ENCODE peak calls at places on chromosomes 7 and 10, in nine cellular contexts. J is breast epithelium, I is transverse colon, Q is Panc1, V is stomach, P is HCT116, L is H1, E is upper lobe of left lung, Z is endothelial cell of umbilical vein. D is an unnamed sample. For H3K4me1, the result is how much of the 10 kb centered on the place peaks cover.

GRCh38 chr10:115710136-115710535 is 562.9 kb downstream of the GFRA1 start:
- DNase-seq in Z (no peak), P (no peak), Q (no peak), E (no peak), I (no peak), L (no peak), V (no peak), J (no peak), D (no peak)

GRCh38 chr7:37728747-37729146 is 45.2 kb downstream of the GPR141 start:
- DNase-seq in Q (no peak), E (no peak), L (no peak), J (no peak), I (no peak), Z (no peak), P (no peak), V (no peak), D (no peak)

GRCh38 chr7:26658080-26658697 is 206.2 kb downstream of the SKAP2 start:
- DNase-seq in V (no peak), Q (no peak), L (no peak), P (no peak), I (no peak), Z (no peak), J (no peak), E (no peak), D (no peak)

GRCh38 chr7:45670227-45670626 is 96.1 kb downstream of the ADCY1 start:
- DNase-seq in L (no peak), I (no peak), P (no peak), Q (no peak), J (no peak), V (peak), E (no peak), Z (no peak), D (peak)

GRCh38 chr7:140174217-140174616 is 2.6 kb downstream of the KDM7A start:
- DNase-seq in J (no peak), L (no peak), E (no peak), V (no peak), Q (no peak), Z (no peak), I (no peak), P (no peak), D (no peak)

GRCh38 chr7:21999896-22000295 is 54.2 kb upstream of the CDCA7L start:
- DNase-seq in I (no peak), E (no peak), Q (no peak), L (no peak), P (no peak), Z (no peak), V (no peak), J (no peak), D (no peak)

GRCh38 chr7:38323156-38323555 is 49.7 kb upstream of the TARP start:
- DNase-seq in P (no peak), Z (no peak), V (no peak), J (no peak), I (no peak), Q (no peak), E (no peak), L (no peak), D (no peak)

GRCh38 chr7:106012935-106013439 is 49.9 kb downstream of the CDHR3 start:
- DNase-seq in Z (no peak), E (no peak), J (no peak), Q (no peak), I (no peak), L (no peak), P (no peak), V (no peak), D (no peak)

GRCh38 chr7:103735377-103735776 is 254.1 kb downstream of the RELN start:
- DNase-seq in Z (peak), E (no peak), P (no peak), Q (no peak), J (no peak), V (no peak), L (no peak), I (no peak), D (no peak)

GRCh38 chr10:92640110-92640509 is 47.2 kb downstream of the KIF11 start:
- DNase-seq in L (no peak), E (no peak), P (peak), Z (peak), I (no peak), J (no peak), V (no peak), Q (peak), D (no peak)

GRCh38 chr7:42911482-42912447 is at the start of gene C7orf25:
- DNase-seq in Q (peak), Z (peak), I (peak), J (peak), V (peak), L (peak), P (peak), E (peak), D (peak)

GRCh38 chr10:46175311-46175710 is 111.5 kb upstream of the ANTXRL start:
- DNase-seq in Q (no peak), P (no peak), Z (no peak), L (no peak), J (no peak), I (no peak), V (no peak), E (no peak), D (no peak)

GRCh38 chr7:26681819-26682418 is 182.5 kb downstream of the SKAP2 start:
- DNase-seq in P (no peak), I (no peak), Q (no peak), J (no peak), L (no peak), E (no peak), Z (peak), V (no peak), D (no peak)

DNA sequence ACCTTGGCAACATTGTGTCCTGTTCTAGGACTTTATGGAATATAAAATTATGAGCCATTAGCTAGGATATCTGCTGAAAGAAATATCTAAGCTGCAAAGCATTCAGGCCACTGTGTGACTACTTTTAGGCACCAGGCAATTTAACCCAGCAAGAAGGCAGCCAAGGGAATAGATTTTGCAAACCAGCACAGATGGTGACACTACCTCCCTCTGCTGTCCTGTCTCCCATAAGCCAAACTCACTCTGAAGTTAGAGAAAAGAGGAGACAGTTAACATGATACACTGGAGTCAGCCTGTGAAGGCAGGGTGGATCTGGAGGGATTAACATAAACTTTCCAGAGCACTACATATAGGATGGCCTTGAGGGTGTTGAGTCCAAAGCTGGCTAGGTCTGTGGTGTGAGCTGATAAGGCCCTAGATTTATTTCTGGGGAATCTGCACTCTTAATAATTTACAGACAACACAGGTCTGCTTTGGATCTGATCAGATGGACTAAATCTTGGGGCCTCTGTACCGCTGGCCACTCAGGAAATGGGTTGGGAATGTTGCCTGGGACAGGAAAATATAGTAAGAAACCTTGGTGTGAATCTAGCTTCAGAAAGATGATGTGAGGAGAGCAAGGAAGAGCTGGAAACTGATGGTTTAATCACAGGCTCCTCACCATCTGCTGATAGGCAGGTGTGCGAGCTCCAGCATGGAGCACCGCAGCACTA is 230.0 kb upstream of the PRSS1 start:
- DNase-seq in L (no peak), I (no peak), P (no peak), Q (no peak), Z (no peak), E (no peak), V (no peak), J (no peak), D (no peak)
- TF ChIP-seq CTCF in L (no peak), I (no peak), P (peak), Q (no peak), Z (no peak), E (no peak), V (no peak), J (no peak), D (no peak)

GRCh38 chr10:28578454-28578853 is 45.5 kb downstream of the WAC start:
- DNase-seq in P (no peak), E (no peak), J (no peak), L (no peak), I (no peak), V (no peak), Q (no peak), Z (no peak), D (no peak)
- H3K4me1 ChIP-seq in P (under half), E (half or more), J (under half), L (under half), I (under half), V (half or more), Q (under half), Z (under half), D (under half)

DNA sequence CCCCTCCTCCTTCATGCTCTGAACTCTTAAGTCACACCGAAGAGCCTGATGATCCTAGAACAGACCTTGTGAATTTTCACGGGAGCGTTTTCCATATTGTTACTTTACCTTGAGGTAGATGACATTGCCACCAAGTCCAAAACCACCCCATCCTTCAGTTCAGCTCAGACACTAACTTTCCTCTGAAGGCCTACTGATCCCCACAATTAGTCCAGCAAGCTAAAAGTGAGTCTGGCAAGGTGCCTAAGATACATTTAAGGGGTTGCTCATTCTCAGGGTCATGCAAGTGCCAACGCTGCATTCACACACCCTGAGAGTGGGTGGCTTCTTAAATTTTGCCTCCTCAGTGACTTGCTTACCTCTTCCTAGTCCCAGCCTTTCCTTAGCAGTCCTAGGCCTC is 6.5 kb upstream of the NRF1 start:
- DNase-seq in E (no peak), V (no peak), L (no peak), P (no peak), Z (no peak), Q (no peak), J (no peak), I (no peak), D (no peak)
- TF ChIP-seq POLR2AphosphoS5 in E (no peak), V (no peak), L (no peak), P (no peak), Z (no peak), Q (no peak), J (no peak), I (no peak), D (no peak)

DNA sequence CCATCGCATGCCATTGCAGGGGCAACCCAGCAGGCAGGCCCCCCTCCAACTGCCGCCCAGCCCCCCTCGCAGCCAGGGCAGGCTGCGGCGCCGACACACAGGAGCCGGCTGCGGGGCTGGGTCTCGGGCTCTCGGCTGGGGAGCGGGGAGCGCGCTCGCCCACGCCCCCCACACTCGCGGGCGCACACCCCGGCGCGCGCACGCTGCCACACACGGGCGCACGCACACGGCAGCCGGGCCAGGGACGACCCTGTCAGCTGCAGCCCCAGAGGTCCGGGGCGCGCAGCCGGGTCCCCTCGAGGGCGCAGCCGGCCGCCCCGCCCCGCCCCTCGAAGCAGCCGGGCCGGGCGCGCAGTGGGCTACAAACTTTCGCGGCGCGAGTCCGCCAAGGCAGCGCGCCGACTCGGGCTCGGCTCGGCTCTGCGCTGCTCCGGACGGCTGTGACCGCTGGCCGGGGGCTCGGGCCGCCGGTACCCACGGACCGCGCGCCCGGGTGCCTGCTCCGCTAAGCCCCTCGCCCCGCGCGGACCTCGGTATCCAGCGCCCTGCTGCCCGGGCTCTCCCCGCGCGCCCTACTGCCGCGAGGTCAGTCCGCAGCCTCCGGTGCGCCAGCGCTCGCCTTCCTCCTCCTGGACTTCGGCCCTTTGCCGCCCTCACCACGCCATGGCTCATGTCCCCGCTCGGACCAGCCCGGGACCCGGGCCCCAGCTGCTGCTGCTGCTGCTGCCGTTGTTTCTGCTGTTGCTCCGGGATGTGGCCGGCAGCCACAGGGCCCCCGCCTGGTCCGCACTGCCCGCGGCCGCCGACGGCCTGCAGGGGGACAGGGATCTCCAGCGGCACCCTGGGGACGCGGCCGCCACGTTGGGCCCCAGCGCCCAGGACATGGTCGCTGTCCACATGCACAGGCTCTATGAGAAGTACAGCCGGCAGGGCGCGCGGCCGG is at the start of gene GDF10:
- DNase-seq in J (no peak), P (no peak), Z (no peak), V (no peak), E (no peak), L (no peak), I (no peak), Q (no peak), D (no peak)
- TF ChIP-seq CTCF in J (no peak), P (no peak), Z (no peak), V (no peak), E (no peak), L (peak), I (no peak), Q (no peak), D (no peak)

DNA sequence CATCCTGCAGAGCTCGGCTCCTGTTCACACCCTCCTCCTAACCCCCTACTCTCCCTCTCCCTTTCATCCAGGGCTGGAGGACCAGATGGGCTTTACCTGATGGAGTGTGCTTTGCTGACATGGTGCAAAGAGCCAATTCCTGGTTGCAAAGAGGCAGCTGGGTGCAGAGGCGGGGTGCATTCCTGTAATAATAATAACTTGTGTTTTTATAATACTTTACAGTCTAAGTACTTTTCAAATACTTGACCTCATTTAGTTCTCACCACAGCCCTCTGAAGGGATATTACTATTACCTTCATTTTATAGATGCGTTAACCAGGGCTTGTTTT is 70.3 kb downstream of the TCF7L2 start:
- DNase-seq in J (no peak), I (no peak), P (no peak), L (no peak), V (no peak), Z (no peak), E (peak), Q (no peak), D (no peak)
- H3K4me1 ChIP-seq in J (under half), I (under half), P (half or more), L (under half), V (half or more), Z (under half), E (under half), Q (half or more), D (under half)

DNA sequence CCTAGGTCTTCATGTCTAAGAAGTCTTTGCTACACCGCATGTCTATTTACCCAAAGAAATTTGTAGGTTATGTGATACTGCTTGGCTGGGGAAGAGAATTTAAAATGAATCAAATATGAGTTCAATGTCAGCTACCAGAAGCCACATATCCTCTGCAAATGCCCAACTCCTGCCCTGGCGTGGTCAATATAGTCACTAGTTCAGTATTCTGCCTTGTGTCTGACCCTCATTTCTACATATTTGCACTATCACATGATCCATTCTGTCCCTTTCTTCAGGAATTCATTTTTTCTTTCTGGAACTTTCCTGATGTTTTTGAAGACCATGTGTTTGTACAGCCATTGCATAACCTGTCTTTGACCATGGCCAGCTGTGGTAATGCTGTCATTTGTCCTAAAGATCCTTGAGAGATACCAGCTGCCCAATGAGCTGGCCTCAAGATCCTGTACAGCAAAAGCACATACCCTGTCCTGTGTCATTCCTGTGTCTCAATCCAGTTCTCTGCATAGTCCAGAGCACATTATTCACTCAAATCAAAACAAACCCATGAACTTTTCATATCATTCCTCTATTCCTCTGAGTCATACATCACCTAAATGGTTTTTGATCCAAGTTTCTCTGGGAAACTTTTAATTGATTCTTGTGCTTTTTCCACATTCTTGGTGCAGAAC is 524.5 kb downstream of the PARD3 start:
- DNase-seq in P (no peak), V (no peak), Q (no peak), I (peak), L (no peak), Z (peak), J (no peak), E (peak), D (no peak)
- TF ChIP-seq POLR2AphosphoS5 in P (no peak), V (peak), Q (no peak), I (peak), L (no peak), Z (no peak), J (no peak), E (peak), D (no peak)

GRCh38 chr10:99658622-99659030 is 683 bp upstream of the ENTPD7 start:
- DNase-seq in P (peak), Z (peak), L (no peak), I (peak), V (peak), Q (no peak), J (peak), E (peak), D (peak)

GRCh38 chr10:99659868-99660366 is 608 bp downstream of the ENTPD7 start:
- DNase-seq in J (no peak), Z (peak), E (no peak), L (no peak), V (no peak), I (peak), Q (no peak), P (no peak), D (no peak)

GRCh38 chr10:99660662-99661369 is 1.5 kb downstream of the ENTPD7 start:
- DNase-seq in Q (no peak), E (no peak), Z (no peak), I (no peak), V (no peak), P (no peak), L (no peak), J (no peak), D (no peak)

GRCh38 chr10:99661370-99661749 is 2.1 kb downstream of the ENTPD7 start:
- DNase-seq in P (no peak), L (no peak), Q (peak), J (no peak), V (no peak), I (no peak), E (no peak), Z (peak), D (no peak)

GRCh38 chr10:99659031-99659867 is at the start of gene ENTPD7:
- DNase-seq in Z (peak), P (peak), V (peak), J (peak), I (peak), L (peak), Q (peak), E (peak), D (peak)
- TF ChIP-seq CTCF in Z (peak), P (no peak), V (peak), J (peak), I (peak), L (no peak), Q (peak), E (peak), D (peak)

DNA sequence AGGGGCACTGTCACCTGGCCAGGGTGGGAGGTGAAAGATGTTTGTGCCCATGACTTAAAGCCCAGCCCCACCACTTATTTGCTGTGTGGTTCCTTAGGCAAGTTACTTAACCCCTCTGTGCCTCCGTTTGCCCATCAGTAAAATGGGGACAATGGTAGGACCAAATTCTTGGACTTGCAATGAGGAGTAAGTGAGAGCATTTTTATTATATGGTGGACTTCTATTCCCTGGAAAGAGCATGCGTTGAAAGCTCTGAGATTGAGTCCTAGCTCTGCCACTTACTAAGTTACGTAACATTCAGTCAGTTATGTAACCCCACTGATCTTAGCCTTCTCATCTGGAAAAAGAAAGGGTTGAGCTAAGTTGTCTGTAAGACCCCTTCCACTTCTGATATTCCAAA is 18.8 kb downstream of the VSIR start:
- DNase-seq in P (no peak), J (no peak), E (no peak), L (no peak), V (no peak), Z (no peak), Q (no peak), I (no peak), D (no peak)
- H3K4me1 ChIP-seq in P (under half), J (under half), E (half or more), L (under half), V (half or more), Z (under half), Q (under half), I (under half), D (under half)

DNA sequence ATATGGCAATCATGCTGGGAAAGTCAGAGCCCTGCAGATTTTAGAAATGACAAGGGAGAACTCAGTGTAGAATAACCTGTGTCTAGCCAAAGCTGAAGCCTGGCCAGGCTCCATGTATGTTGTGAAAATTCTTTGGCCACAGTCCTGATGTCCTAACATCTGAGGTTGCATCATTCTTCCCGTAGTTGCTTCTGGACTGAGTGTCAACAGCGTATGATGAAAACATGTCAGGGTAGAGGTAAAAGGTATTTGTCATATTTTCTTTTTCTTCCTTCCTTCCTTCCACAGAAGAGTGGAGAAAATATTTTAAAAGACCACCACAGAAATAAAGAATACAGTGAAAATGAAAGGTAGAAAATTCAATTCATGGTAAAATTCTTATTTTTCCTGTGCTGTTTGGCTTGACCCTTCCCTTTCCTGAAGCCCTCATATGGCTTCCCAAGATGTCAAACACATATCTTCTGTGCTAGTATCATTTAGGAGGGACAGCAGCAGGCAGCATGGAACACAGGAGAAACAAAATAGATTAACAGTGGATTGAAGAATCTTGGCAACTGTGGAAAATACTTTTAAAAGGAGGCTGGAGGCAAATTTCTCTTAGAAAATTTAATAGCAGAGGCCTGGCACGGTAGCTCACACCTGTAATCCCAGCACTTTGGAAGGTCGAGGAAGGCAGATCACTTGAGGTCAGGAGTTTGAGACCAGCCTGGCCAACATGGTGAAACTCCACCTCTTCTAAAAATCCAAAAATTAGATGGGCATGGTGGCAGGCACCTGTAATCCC is 18.9 kb upstream of the NRBF2 start:
- DNase-seq in J (peak), V (peak), E (peak), Z (no peak), Q (no peak), L (no peak), I (peak), P (no peak), D (peak)
- TF ChIP-seq POLR2AphosphoS5 in J (peak), V (peak), E (peak), Z (no peak), Q (no peak), L (no peak), I (peak), P (no peak), D (peak)

GRCh38 chr10:44465430-44466115 is 80.7 kb upstream of the CXCL12 start:
- DNase-seq in Q (no peak), E (no peak), Z (no peak), I (no peak), P (no peak), V (no peak), J (no peak), L (no peak), D (no peak)
- TF ChIP-seq CTCF in Q (no peak), E (no peak), Z (no peak), I (no peak), P (no peak), V (no peak), J (no peak), L (peak), D (no peak)